ENCODE peak calls at places on chromosomes 12 and 14, in five cellular contexts. One of them, this sample, is unnamed.
A peak's percentile ranks its signal among the peaks of the same experiment; 100 is the strongest.

GRCh38 chr12:108231909-108232434 is 102.9 kb downstream of the WSCD2 start:
- DNase-seq in substantia nigra: no peak
- DNase-seq in WERI-Rb-1: no peak
- DNase-seq in H9: no peak
- DNase-seq in A549: no peak
- DNase-seq in this sample: no peak

GRCh38 chr12:3123729-3124128 is 46.5 kb downstream of the TSPAN9 start:
- DNase-seq in H9: no peak
- DNase-seq in substantia nigra: no peak
- DNase-seq in WERI-Rb-1: no peak
- DNase-seq in A549: no peak
- DNase-seq in this sample: no peak

GRCh38 chr12:118704517-118704916 is 276.8 kb upstream of the SRRM4 start:
- DNase-seq in substantia nigra: no peak
- DNase-seq in A549: no peak
- DNase-seq in WERI-Rb-1: peak; percentile 18
- DNase-seq in H9: peak; percentile 47
- DNase-seq in this sample: no peak

GRCh38 chr12:22283006-22283506 is 51.5 kb downstream of the ST8SIA1 start:
- DNase-seq in A549: no peak
- DNase-seq in H9: no peak
- DNase-seq in substantia nigra: no peak
- DNase-seq in WERI-Rb-1: no peak
- DNase-seq in this sample: no peak

GRCh38 chr12:53624453-53624852 is 1.7 kb downstream of the ATF7 start:
- DNase-seq in H9: no peak
- DNase-seq in WERI-Rb-1: no peak
- DNase-seq in A549: no peak
- DNase-seq in substantia nigra: no peak
- DNase-seq in this sample: no peak

GRCh38 chr12:116539361-116539771 is 19.8 kb upstream of the MAP1LC3B2 start:
- DNase-seq in A549: no peak
- DNase-seq in substantia nigra: no peak
- DNase-seq in H9: no peak
- DNase-seq in WERI-Rb-1: no peak
- DNase-seq in this sample: no peak

GRCh38 chr12:66467932-66468331 is 165.6 kb downstream of the HELB start:
- DNase-seq in WERI-Rb-1: no peak
- DNase-seq in H9: no peak
- DNase-seq in A549: no peak
- DNase-seq in substantia nigra: no peak
- DNase-seq in this sample: no peak

GRCh38 chr12:64392221-64392620 is 1.7 kb upstream of the C12orf56 start:
- DNase-seq in A549: peak; percentile 54
- DNase-seq in substantia nigra: no peak
- DNase-seq in H9: no peak
- DNase-seq in WERI-Rb-1: no peak
- DNase-seq in this sample: no peak

GRCh38 chr14:94501588-94502516 is 7.4 kb downstream of the SERPINA12 start:
- DNase-seq in substantia nigra: no peak
- DNase-seq in A549: no peak
- DNase-seq in H9: no peak
- DNase-seq in WERI-Rb-1: no peak
- DNase-seq in this sample: no peak

GRCh38 chr14:50736932-50737419 is 68.9 kb upstream of the SAV1 start:
- DNase-seq in WERI-Rb-1: no peak
- DNase-seq in A549: no peak
- DNase-seq in substantia nigra: no peak
- DNase-seq in H9: no peak
- DNase-seq in this sample: no peak

GRCh38 chr12:67067453-67068203 is 201.5 kb upstream of the CAND1 start:
- DNase-seq in A549: no peak
- DNase-seq in substantia nigra: no peak
- DNase-seq in WERI-Rb-1: peak; percentile 12
- DNase-seq in H9: peak; percentile 38
- DNase-seq in this sample: no peak

GRCh38 chr14:29222671-29223268 is 456.2 kb downstream of the FOXG1 start:
- DNase-seq in WERI-Rb-1: peak; percentile 46
- DNase-seq in H9: peak; percentile 26
- DNase-seq in substantia nigra: no peak
- DNase-seq in A549: no peak
- DNase-seq in this sample: no peak

GRCh38 chr12:13390381-13390856 is 193.9 kb downstream of the EMP1 start:
- DNase-seq in substantia nigra: peak; percentile 84
- DNase-seq in H9: no peak
- DNase-seq in A549: peak; percentile 76
- DNase-seq in WERI-Rb-1: no peak
- DNase-seq in this sample: peak; percentile 79

GRCh38 chr12:128091931-128092330 is 175.0 kb upstream of the TMEM132C start:
- DNase-seq in substantia nigra: no peak
- DNase-seq in WERI-Rb-1: no peak
- DNase-seq in H9: peak; percentile 10
- DNase-seq in A549: no peak
- DNase-seq in this sample: no peak

GRCh38 chr14:94756310-94756709 is 13.6 kb downstream of the GSC start:
- DNase-seq in H9: no peak
- DNase-seq in substantia nigra: no peak
- DNase-seq in WERI-Rb-1: no peak
- DNase-seq in A549: no peak
- DNase-seq in this sample: no peak

GRCh38 chr12:52486166-52487105 is 6.6 kb downstream of the KRT6A start:
- DNase-seq in substantia nigra: no peak
- DNase-seq in H9: no peak
- DNase-seq in WERI-Rb-1: no peak
- DNase-seq in A549: no peak
- DNase-seq in this sample: no peak

GRCh38 chr14:35534884-35535793 is 1.2 kb downstream of the INSM2 start:
- DNase-seq in substantia nigra: peak; percentile 34
- DNase-seq in H9: peak; percentile 85
- DNase-seq in A549: peak; percentile 33
- DNase-seq in WERI-Rb-1: peak; percentile 30
- DNase-seq in this sample: no peak

GRCh38 chr12:91985002-91985767 is 160.5 kb downstream of the BTG1 start:
- DNase-seq in A549: no peak
- DNase-seq in WERI-Rb-1: no peak
- DNase-seq in H9: no peak
- DNase-seq in substantia nigra: no peak
- DNase-seq in this sample: no peak

GRCh38 chr14:103555559-103556337 is 6.7 kb downstream of the BAG5 start:
- DNase-seq in A549: no peak
- DNase-seq in WERI-Rb-1: no peak
- DNase-seq in H9: no peak
- DNase-seq in substantia nigra: no peak
- DNase-seq in this sample: no peak

GRCh38 chr12:3753549-3754284 is 808 bp upstream of the CRACR2A start:
- DNase-seq in WERI-Rb-1: no peak
- DNase-seq in A549: no peak
- DNase-seq in H9: peak; percentile 34
- DNase-seq in substantia nigra: no peak
- DNase-seq in this sample: no peak

GRCh38 chr14:89417469-89418225 is 614 bp upstream of the FOXN3 start:
- DNase-seq in A549: peak; percentile 61
- DNase-seq in WERI-Rb-1: peak; percentile 53
- DNase-seq in H9: peak; percentile 49
- DNase-seq in substantia nigra: peak; percentile 52
- DNase-seq in this sample: no peak

GRCh38 chr14:102203382-102203781 is 63.7 kb downstream of the WDR20 start:
- DNase-seq in WERI-Rb-1: no peak
- DNase-seq in substantia nigra: peak; percentile 31
- DNase-seq in H9: no peak
- DNase-seq in A549: no peak
- DNase-seq in this sample: no peak

GRCh38 chr12:89671469-89671868 is 37.2 kb downstream of the ATP2B1 start:
- DNase-seq in A549: no peak
- DNase-seq in WERI-Rb-1: no peak
- DNase-seq in substantia nigra: no peak
- DNase-seq in H9: no peak
- DNase-seq in this sample: no peak

GRCh38 chr12:32139064-32139421 is 32.4 kb downstream of the BICD1 start:
- DNase-seq in WERI-Rb-1: no peak
- DNase-seq in substantia nigra: no peak
- DNase-seq in A549: no peak
- DNase-seq in H9: no peak
- DNase-seq in this sample: no peak

GRCh38 chr12:68878283-68878682 is 54.7 kb downstream of the CPM start:
- DNase-seq in WERI-Rb-1: no peak
- DNase-seq in substantia nigra: no peak
- DNase-seq in H9: no peak
- DNase-seq in A549: no peak
- DNase-seq in this sample: no peak

DNA sequence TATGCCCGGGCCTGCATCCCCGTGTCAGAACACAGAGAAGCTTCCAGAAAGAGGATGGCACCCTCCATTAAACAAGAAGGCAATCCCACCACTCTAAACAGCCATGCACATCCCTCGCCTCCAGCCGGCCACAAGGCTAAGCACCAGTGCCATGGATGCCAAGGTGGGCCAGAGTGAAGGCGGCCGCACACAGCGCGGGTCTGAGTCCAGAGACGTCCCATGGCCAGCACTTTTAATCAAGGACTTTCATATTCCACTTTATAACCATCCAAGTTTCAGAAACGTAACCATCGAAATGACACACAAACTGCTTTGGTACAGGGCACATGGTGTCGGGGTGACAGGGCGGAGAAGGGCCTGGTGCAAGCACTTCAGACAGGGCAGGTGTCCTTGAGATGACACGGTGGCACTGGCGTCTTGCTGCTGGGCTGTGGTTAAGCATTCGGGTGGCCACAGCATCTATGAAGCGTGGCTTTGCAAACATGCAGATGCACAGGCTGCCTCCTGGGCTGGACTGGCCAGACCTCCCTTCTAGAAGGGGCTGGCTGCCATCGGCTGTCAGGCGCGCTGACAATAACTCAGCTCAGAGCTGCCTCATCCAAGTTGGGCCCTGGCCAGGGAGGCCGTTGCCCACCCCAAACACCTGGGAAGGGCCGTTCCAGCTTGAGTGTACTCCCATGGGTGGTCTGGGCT is 117.2 kb downstream of the RFLNA start:
- DNase-seq in WERI-Rb-1: no peak
- DNase-seq in H9: no peak
- DNase-seq in substantia nigra: peak; percentile 39
- DNase-seq in A549: no peak
- DNase-seq in this sample: no peak
- H3K27ac ChIP-seq in WERI-Rb-1: peak overlapping the region; percentile 91
- H3K27ac ChIP-seq in H9: no peak overlapping the region
- H3K27ac ChIP-seq in substantia nigra: peak overlapping the region; percentile 71
- H3K27ac ChIP-seq in A549: peak overlapping the region; percentile 62
- H3K27ac ChIP-seq in this sample: peak overlapping the region; percentile 13

GRCh38 chr12:124432376-124432775 is 135.0 kb downstream of the NCOR2 start:
- DNase-seq in A549: no peak
- DNase-seq in H9: no peak
- DNase-seq in WERI-Rb-1: no peak
- DNase-seq in substantia nigra: no peak
- DNase-seq in this sample: no peak
- H3K27ac ChIP-seq in A549: no peak overlapping the region
- H3K27ac ChIP-seq in H9: no peak overlapping the region
- H3K27ac ChIP-seq in WERI-Rb-1: no peak overlapping the region
- H3K27ac ChIP-seq in substantia nigra: peak overlapping the region; percentile 42
- H3K27ac ChIP-seq in this sample: peak overlapping the region; percentile 21

GRCh38 chr12:96397756-96398421 is 2.4 kb downstream of the CDK17 start:
- DNase-seq in A549: no peak
- DNase-seq in H9: no peak
- DNase-seq in substantia nigra: no peak
- DNase-seq in WERI-Rb-1: no peak
- DNase-seq in this sample: no peak
- H3K27ac ChIP-seq in A549: no peak overlapping the region
- H3K27ac ChIP-seq in H9: no peak overlapping the region
- H3K27ac ChIP-seq in substantia nigra: peak overlapping the region; percentile 95
- H3K27ac ChIP-seq in WERI-Rb-1: peak overlapping the region; percentile 95
- H3K27ac ChIP-seq in this sample: peak overlapping the region; percentile 98

DNA sequence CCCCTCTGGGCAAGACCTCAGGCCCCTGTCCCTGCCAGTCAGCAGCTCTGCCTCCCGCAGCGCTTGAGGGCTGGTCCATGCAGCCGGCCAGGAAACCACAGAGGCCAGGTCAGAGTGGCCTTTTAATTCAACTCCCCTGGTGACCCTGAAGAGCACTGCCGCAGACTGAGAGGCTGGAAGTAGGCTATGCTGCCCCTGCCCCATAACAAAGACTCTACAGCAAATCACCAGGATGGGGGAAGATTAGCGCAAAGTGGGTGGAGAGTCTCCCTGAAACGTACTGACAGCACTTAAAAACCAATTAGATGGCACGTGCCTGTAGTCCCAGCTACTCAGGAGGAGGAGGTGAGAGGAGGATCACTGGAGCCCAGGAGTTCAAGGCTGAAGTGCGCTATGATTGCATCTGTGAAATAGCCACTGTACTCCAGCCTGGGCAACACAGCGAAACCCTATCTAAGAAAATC is 70.5 kb downstream of the ITPK1 start:
- DNase-seq in WERI-Rb-1: peak; percentile 74
- DNase-seq in A549: no peak
- DNase-seq in H9: peak; percentile 83
- DNase-seq in substantia nigra: no peak
- DNase-seq in this sample: no peak
- H3K27ac ChIP-seq in WERI-Rb-1: peak overlapping the region; percentile 36
- H3K27ac ChIP-seq in A549: peak overlapping the region; percentile 95
- H3K27ac ChIP-seq in H9: no peak overlapping the region
- H3K27ac ChIP-seq in substantia nigra: peak overlapping the region; percentile 42
- H3K27ac ChIP-seq in this sample: no peak overlapping the region

GRCh38 chr12:123267335-123267920 is 4.2 kb downstream of the CDK2AP1 start:
- DNase-seq in H9: no peak
- DNase-seq in WERI-Rb-1: no peak
- DNase-seq in substantia nigra: no peak
- DNase-seq in A549: no peak
- DNase-seq in this sample: no peak

GRCh38 chr12:123268850-123269249 is 2.8 kb downstream of the CDK2AP1 start:
- DNase-seq in A549: no peak
- DNase-seq in substantia nigra: no peak
- DNase-seq in WERI-Rb-1: no peak
- DNase-seq in H9: no peak
- DNase-seq in this sample: no peak

GRCh38 chr12:123269395-123269892 is 2.2 kb downstream of the CDK2AP1 start:
- DNase-seq in A549: no peak
- DNase-seq in substantia nigra: peak; percentile 86
- DNase-seq in H9: peak; percentile 78
- DNase-seq in WERI-Rb-1: peak; percentile 90
- DNase-seq in this sample: no peak

GRCh38 chr12:123266679-123267277 is 4.9 kb downstream of the CDK2AP1 start:
- DNase-seq in substantia nigra: no peak
- DNase-seq in WERI-Rb-1: no peak
- DNase-seq in H9: no peak
- DNase-seq in A549: no peak
- DNase-seq in this sample: no peak

GRCh38 chr12:123267991-123268843 is 3.4 kb downstream of the CDK2AP1 start:
- DNase-seq in H9: no peak
- DNase-seq in A549: no peak
- DNase-seq in WERI-Rb-1: no peak
- DNase-seq in substantia nigra: peak; percentile 77
- DNase-seq in this sample: no peak
- H3K27ac ChIP-seq in H9: no peak overlapping the region
- H3K27ac ChIP-seq in A549: no peak overlapping the region
- H3K27ac ChIP-seq in WERI-Rb-1: peak overlapping the region; percentile 85
- H3K27ac ChIP-seq in substantia nigra: peak overlapping the region; percentile 96
- H3K27ac ChIP-seq in this sample: peak overlapping the region; percentile 55